ENCODE peak calls at places on chromosome 7, in eight cellular contexts. S, Z, M, B, L, E, V and G are unnamed samples.

GRCh38 chr7:15341811-15342210 is 220.0 kb downstream of the AGMO start:
- DNase-seq in S (no peak), Z (no peak), M (no peak), B (no peak), L (peak), E (no peak), V (no peak), G (no peak)

GRCh38 chr7:75922966-75923603 is 8.1 kb downstream of the POR start:
- DNase-seq in S (no peak), Z (no peak), M (no peak), B (no peak), L (no peak), E (no peak), V (no peak), G (no peak)

GRCh38 chr7:110317699-110318265 is 773.1 kb upstream of the LRRN3 start:
- DNase-seq in S (no peak), Z (peak), M (no peak), B (no peak), L (peak), E (no peak), V (peak), G (no peak)

GRCh38 chr7:87000344-87000743 is 59.1 kb downstream of the ELAPOR2 start:
- DNase-seq in S (no peak), Z (no peak), M (no peak), B (no peak), L (no peak), E (no peak), V (no peak), G (no peak)

GRCh38 chr7:25116621-25117020 is 8.4 kb downstream of the CYCS start:
- DNase-seq in S (no peak), Z (no peak), M (no peak), B (no peak), L (no peak), E (no peak), V (no peak), G (no peak)

GRCh38 chr7:5629941-5630340 is 151.5 kb downstream of the RNF216 start:
- DNase-seq in S (no peak), Z (no peak), M (no peak), B (no peak), L (peak), E (no peak), V (peak), G (no peak)

GRCh38 chr7:127682140-127682539 is 30.1 kb downstream of the SND1 start:
- DNase-seq in S (no peak), Z (no peak), M (no peak), B (no peak), L (no peak), E (no peak), V (no peak), G (no peak)

GRCh38 chr7:54542920-54543539 is 855 bp downstream of the VSTM2A start:
- DNase-seq in S (peak), Z (peak), M (no peak), B (no peak), L (peak), E (no peak), V (peak), G (no peak)

GRCh38 chr7:47149208-47149864 is 432.6 kb downstream of the TNS3 start:
- DNase-seq in S (no peak), Z (no peak), M (no peak), B (no peak), L (no peak), E (no peak), V (no peak), G (no peak)

GRCh38 chr7:52708846-52709245 is 326.6 kb upstream of the POM121L12 start:
- DNase-seq in S (no peak), Z (no peak), M (no peak), B (no peak), L (no peak), E (no peak), V (no peak), G (no peak)

GRCh38 chr7:51064688-51065087 is 251.9 kb downstream of the COBL start:
- DNase-seq in S (no peak), Z (no peak), M (no peak), B (no peak), L (no peak), E (no peak), V (no peak), G (no peak)

GRCh38 chr7:11607676-11608075 is 224.3 kb downstream of the THSD7A start:
- DNase-seq in S (no peak), Z (no peak), M (no peak), B (no peak), L (peak), E (no peak), V (no peak), G (peak)

GRCh38 chr7:151415375-151416112 is 5.7 kb upstream of the WDR86 start:
- DNase-seq in S (no peak), Z (no peak), M (no peak), B (peak), L (peak), E (no peak), V (peak), G (no peak)

GRCh38 chr7:83629117-83629880 is 19.6 kb downstream of the SEMA3E start:
- DNase-seq in S (no peak), Z (no peak), M (no peak), B (no peak), L (no peak), E (no peak), V (no peak), G (peak)

GRCh38 chr7:130356121-130356759 is 11.6 kb downstream of the CPA5 start:
- DNase-seq in S (peak), Z (peak), M (no peak), B (peak), L (peak), E (peak), V (peak), G (no peak)

GRCh38 chr7:83546586-83546985 is 102.4 kb downstream of the SEMA3E start:
- DNase-seq in S (no peak), Z (no peak), M (no peak), B (no peak), L (peak), E (no peak), V (peak), G (no peak)

GRCh38 chr7:11702938-11703337 is 129.1 kb downstream of the THSD7A start:
- DNase-seq in S (no peak), Z (no peak), M (no peak), B (no peak), L (peak), E (no peak), V (no peak), G (no peak)

GRCh38 chr7:36475371-36475770 is 85.7 kb downstream of the ANLN start:
- DNase-seq in S (no peak), Z (no peak), M (no peak), B (no peak), L (no peak), E (no peak), V (no peak), G (no peak)

GRCh38 chr7:139896831-139897230 is 67.8 kb downstream of the TBXAS1 start:
- DNase-seq in S (no peak), Z (no peak), M (no peak), B (no peak), L (no peak), E (no peak), V (no peak), G (no peak)

GRCh38 chr7:81944103-81944502 is 174.3 kb upstream of the HGF start:
- DNase-seq in S (no peak), Z (no peak), M (no peak), B (no peak), L (no peak), E (no peak), V (peak), G (no peak)

GRCh38 chr7:87599336-87599735 is 1.3 kb downstream of the ABCB1 start:
- DNase-seq in S (no peak), Z (no peak), M (peak), B (no peak), L (no peak), E (no peak), V (no peak), G (no peak)

GRCh38 chr7:1922071-1922869 is 252.2 kb downstream of the ELFN1 start:
- DNase-seq in S (no peak), Z (no peak), M (no peak), B (peak), L (peak), E (no peak), V (peak), G (no peak)

GRCh38 chr7:82926477-82926876 is 236.2 kb downstream of the PCLO start:
- DNase-seq in S (no peak), Z (no peak), M (no peak), B (no peak), L (no peak), E (no peak), V (no peak), G (no peak)

GRCh38 chr7:7221602-7222038 is 39.3 kb downstream of the C1GALT1 start:
- DNase-seq in S (no peak), Z (peak), M (no peak), B (peak), L (peak), E (no peak), V (peak), G (no peak)

GRCh38 chr7:39946693-39947092 is 3.4 kb upstream of the CDK13 start:
- DNase-seq in S (no peak), Z (no peak), M (no peak), B (no peak), L (no peak), E (no peak), V (no peak), G (no peak)

GRCh38 chr7:133354546-133355324 is 101.9 kb downstream of the EXOC4 start:
- DNase-seq in S (no peak), Z (no peak), M (no peak), B (peak), L (peak), E (no peak), V (peak), G (no peak)

GRCh38 chr7:2266911-2267310 is 24.9 kb downstream of the NUDT1 start:
- DNase-seq in S (no peak), Z (no peak), M (no peak), B (no peak), L (peak), E (no peak), V (peak), G (no peak)

GRCh38 chr7:67738958-67739357 is 742.3 kb downstream of the TYW1 start:
- DNase-seq in S (no peak), Z (no peak), M (no peak), B (no peak), L (peak), E (no peak), V (peak), G (no peak)

GRCh38 chr7:130096243-130096827 is 26.0 kb downstream of the KLHDC10 start:
- DNase-seq in S (no peak), Z (no peak), M (no peak), B (no peak), L (peak), E (no peak), V (peak), G (no peak)

GRCh38 chr7:40808409-40808942 is 673.7 kb downstream of the SUGCT start:
- DNase-seq in S (no peak), Z (peak), M (no peak), B (peak), L (peak), E (no peak), V (peak), G (no peak)

GRCh38 chr7:28804990-28805389 is 153.1 kb downstream of the TRIL start:
- DNase-seq in S (no peak), Z (peak), M (no peak), B (peak), L (peak), E (no peak), V (peak), G (no peak)

GRCh38 chr7:42237891-42238531 is 1.0 kb upstream of the GLI3 start:
- DNase-seq in S (peak), Z (no peak), M (no peak), B (no peak), L (peak), E (peak), V (peak), G (peak)

GRCh38 chr7:51639661-51640340 is 323.2 kb upstream of the COBL start:
- DNase-seq in S (no peak), Z (peak), M (no peak), B (no peak), L (no peak), E (no peak), V (no peak), G (no peak)

GRCh38 chr7:151046603-151047573 is 1.4 kb upstream of the ASIC3 start:
- DNase-seq in S (no peak), Z (no peak), M (no peak), B (no peak), L (peak), E (no peak), V (peak), G (no peak)

GRCh38 chr7:84642611-84643010 is 448.0 kb upstream of the SEMA3A start:
- DNase-seq in S (no peak), Z (no peak), M (no peak), B (no peak), L (no peak), E (no peak), V (no peak), G (no peak)

GRCh38 chr7:149477494-149478443 is 16.9 kb upstream of the ZNF777 start:
- DNase-seq in S (no peak), Z (no peak), M (no peak), B (no peak), L (no peak), E (no peak), V (no peak), G (no peak)

DNA sequence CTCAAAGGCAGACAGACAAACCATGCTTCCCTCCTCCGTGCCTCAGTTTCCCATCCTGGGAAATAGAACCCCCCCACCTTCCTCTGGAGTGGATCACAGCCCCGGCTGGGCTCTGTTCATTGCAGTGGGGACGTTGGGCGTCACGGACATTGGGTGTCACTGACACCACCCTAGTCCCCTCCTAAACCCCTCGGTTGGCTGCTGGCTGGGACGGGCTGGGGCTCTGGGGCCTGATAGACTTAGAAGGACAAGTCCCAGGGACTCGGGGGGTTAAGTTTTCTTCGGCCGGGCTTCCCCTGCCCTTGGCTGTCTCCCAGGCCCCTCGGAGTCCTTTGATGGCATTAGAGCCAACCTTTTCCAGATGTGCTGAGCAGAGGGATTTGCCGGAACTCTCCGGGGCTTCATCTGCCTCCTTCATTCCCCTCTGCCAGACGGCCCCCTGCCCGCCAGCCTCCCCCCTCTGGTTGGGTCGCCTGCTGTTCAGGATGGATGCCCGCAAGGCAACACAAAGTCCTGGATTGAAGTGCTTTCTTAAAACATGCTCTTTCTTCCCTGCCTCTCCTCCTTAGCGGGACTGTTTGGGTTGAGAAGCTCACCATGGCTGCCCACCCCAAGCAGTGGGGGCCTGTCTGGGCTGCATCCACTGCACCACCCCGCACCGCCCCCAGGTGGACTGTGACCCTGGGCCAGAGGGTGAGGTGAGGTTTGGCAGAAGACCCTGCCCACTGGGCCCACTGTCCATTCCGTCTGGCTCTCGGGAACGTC is 73.0 kb downstream of the COL26A1 start:
- DNase-seq in S (no peak), Z (no peak), M (no peak), B (no peak), L (no peak), E (no peak), V (no peak), G (no peak)
- TF ChIP-seq CTCF in S (no peak), Z (no peak), M (no peak), B (no peak), L (no peak), E (no peak), V (no peak), G (no peak)

GRCh38 chr7:156816943-156817572 is 75.9 kb downstream of the LMBR1 start:
- DNase-seq in S (no peak), Z (peak), M (peak), B (no peak), L (peak), E (no peak), V (peak), G (no peak)
- TF ChIP-seq CTCF in S (peak), Z (peak), M (peak), B (peak), L (peak), E (no peak), V (no peak), G (peak)

DNA sequence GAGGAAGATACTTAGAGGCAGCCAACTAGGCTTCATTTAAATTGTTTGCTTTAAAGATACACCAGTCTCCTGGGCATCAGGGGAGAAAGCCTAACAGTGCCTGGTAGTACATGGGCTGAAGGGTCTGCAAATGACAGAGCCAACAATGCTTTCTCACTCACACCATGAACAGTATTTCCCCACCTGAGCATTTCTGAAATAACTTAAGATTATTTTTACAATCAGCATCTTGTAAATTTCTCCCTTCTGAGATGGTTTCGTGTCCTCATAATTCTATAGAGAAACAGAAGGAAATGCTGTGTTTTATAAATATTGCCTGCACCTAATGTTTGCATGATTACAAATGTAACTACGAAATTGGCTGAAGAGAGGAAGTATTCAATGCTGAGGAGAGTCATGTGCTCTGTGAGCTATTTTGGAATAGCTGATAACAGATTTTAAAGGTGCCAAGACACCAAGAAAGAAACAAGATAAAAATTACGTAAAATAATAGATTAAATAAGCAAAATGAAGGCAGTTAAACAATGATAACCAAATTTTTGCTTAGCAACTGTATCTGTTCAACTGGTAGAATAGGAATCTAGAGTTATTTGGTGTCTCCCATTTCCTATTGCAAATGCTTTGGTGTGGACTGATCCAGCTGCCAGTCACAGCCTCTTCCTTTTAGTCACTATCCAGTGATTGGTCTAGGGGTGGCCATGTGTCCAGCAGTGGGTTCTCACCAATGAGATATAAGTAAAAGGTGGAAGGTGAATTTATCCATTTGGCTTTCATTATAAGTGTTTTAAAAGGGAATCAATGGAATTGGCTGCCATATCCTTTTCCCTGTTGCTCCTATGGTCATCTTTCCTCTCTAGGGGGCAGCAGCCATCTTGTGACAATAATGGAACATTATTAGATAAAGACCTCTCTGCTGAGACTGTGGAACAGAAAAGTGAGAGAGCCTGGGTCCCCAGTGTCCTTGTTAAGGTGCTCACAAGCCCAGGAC is 167.9 kb upstream of the SLC26A5 start:
- DNase-seq in S (no peak), Z (no peak), M (no peak), B (no peak), L (peak), E (no peak), V (peak), G (peak)
- TF ChIP-seq CTCF in S (no peak), Z (peak), M (no peak), B (peak), L (peak), E (no peak), V (peak), G (peak)

GRCh38 chr7:154744226-154744860 is 258.6 kb downstream of the PAXIP1 start:
- DNase-seq in S (peak), Z (no peak), M (peak), B (no peak), L (peak), E (no peak), V (no peak), G (no peak)
- TF ChIP-seq CTCF in S (peak), Z (peak), M (peak), B (peak), L (peak), E (no peak), V (peak), G (peak)

GRCh38 chr7:44909596-44909995 is 24.3 kb upstream of the PURB start:
- DNase-seq in S (no peak), Z (no peak), M (no peak), B (no peak), L (no peak), E (no peak), V (no peak), G (no peak)

GRCh38 chr7:44912775-44913347 is 27.5 kb upstream of the PURB start:
- DNase-seq in S (no peak), Z (no peak), M (no peak), B (no peak), L (no peak), E (peak), V (no peak), G (no peak)

GRCh38 chr7:44911911-44912310 is 26.6 kb upstream of the PURB start:
- DNase-seq in S (no peak), Z (no peak), M (no peak), B (no peak), L (no peak), E (no peak), V (no peak), G (no peak)

GRCh38 chr7:44905002-44905635 is 19.8 kb upstream of the PURB start:
- DNase-seq in S (no peak), Z (no peak), M (no peak), B (no peak), L (no peak), E (no peak), V (no peak), G (no peak)

GRCh38 chr7:44906980-44907379 is 21.6 kb upstream of the PURB start:
- DNase-seq in S (no peak), Z (no peak), M (no peak), B (no peak), L (no peak), E (no peak), V (no peak), G (no peak)
- TF ChIP-seq CTCF in S (no peak), Z (no peak), M (no peak), B (no peak), L (no peak), E (no peak), V (no peak), G (no peak)

DNA sequence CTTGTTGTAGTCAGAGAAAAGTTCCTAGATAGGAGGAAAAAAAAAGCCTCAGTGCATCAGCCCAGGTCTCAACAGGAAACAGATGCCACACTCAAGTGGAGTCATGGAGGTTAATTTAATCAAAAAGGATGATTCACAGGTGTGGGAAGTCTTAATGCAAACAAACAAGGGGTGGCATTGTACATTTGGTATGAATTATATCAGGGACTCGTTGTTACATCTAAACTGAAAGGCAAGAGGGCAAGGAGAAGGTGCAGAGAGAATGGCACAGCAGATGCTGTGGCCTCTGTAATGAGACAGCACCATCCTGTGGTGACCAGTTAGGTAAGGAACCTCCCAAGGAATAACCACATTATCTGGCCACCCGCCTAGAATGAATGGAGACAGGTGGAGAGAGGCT is 133.7 kb downstream of the PTPRZ1 start:
- DNase-seq in S (no peak), Z (no peak), M (no peak), B (no peak), L (no peak), E (no peak), V (no peak), G (no peak)
- TF ChIP-seq CTCF in S (no peak), Z (no peak), M (no peak), B (no peak), L (no peak), E (no peak), V (no peak), G (no peak)